ENCODE peak calls at places on chromosomes 16 and 17, in six cellular contexts. S is right cardiac atrium; G is activated CD8-positive, alpha-beta T cell treated with anti-CD3 and anti-CD28 coated beads for 36 hours; L is activated CD8-positive, alpha-beta memory T cell treated with anti-CD3 and anti-CD28 coated beads, Interleukin-2, amount 10 ng/mL, durations not matched to agents 7 days and 5 days; Y is left cardiac atrium; E is GM12878. F is an unnamed sample.

GRCh38 chr17:57086069-57086930 is 1.3 kb downstream of the AKAP1 start:
- ATAC-seq in L (no peak), G (no peak), E (peak; percentile 18), Y (peak; percentile 11), S (peak; percentile 16), F (no peak)

GRCh38 chr17:63526861-63527260 is 3.7 kb downstream of the KCNH6 start:
- ATAC-seq in G (no peak), L (no peak), S (no peak), Y (no peak), E (no peak), F (no peak)

GRCh38 chr16:67942200-67942509 is 1.8 kb downstream of the LCAT start:
- ATAC-seq in E (peak; percentile 93), L (peak; percentile 60), S (peak; percentile 11), Y (peak; percentile 5), G (peak; percentile 66), F (no peak)

GRCh38 chr17:16106161-16106891 is 106.7 kb downstream of the TTC19 start:
- ATAC-seq in Y (peak; percentile 76), E (no peak), S (peak; percentile 46), G (no peak), L (no peak), F (peak; percentile 84)

GRCh38 chr17:9324864-9325263 is 250.8 kb downstream of the STX8 start:
- ATAC-seq in Y (no peak), G (no peak), L (no peak), E (no peak), S (no peak), F (peak; percentile 50)

GRCh38 chr16:48114410-48114809 is 41.4 kb downstream of the ABCC12 start:
- ATAC-seq in Y (no peak), G (no peak), L (no peak), E (no peak), S (no peak), F (no peak)

GRCh38 chr16:49453983-49454382 is 80.4 kb downstream of the C16orf78 start:
- ATAC-seq in G (no peak), S (no peak), E (no peak), Y (no peak), L (no peak), F (no peak)

GRCh38 chr16:22018559-22018958 is 10.6 kb downstream of the MOSMO start:
- ATAC-seq in S (no peak), Y (no peak), G (no peak), E (no peak), L (no peak), F (no peak)

GRCh38 chr17:48497103-48497502 is 33.7 kb downstream of the HOXB1 start:
- ATAC-seq in Y (no peak), G (no peak), E (no peak), S (no peak), L (no peak), F (no peak)

GRCh38 chr17:75109047-75109406 is 742 bp upstream of the ARMC7 start:
- ATAC-seq in L (peak; percentile 2), G (peak; percentile 15), Y (no peak), S (no peak), E (peak; percentile 3), F (no peak)

GRCh38 chr17:78378225-78379133 is at the start of gene PGS1:
- ATAC-seq in S (peak; percentile 88), Y (peak; percentile 86), G (peak; percentile 40), L (peak; percentile 67), E (peak; percentile 71), F (peak; percentile 78)

GRCh38 chr16:89193021-89193575 is 7.2 kb downstream of the SLC22A31 start:
- ATAC-seq in S (peak; percentile 65), L (peak; percentile 31), G (peak; percentile 82), E (peak; percentile 11), Y (peak; percentile 75), F (peak; percentile 55)

GRCh38 chr17:7007143-7007542 is 5.3 kb upstream of the RNASEK start:
- ATAC-seq in E (peak; percentile 54), G (no peak), L (no peak), S (no peak), Y (no peak), F (no peak)

GRCh38 chr16:13945734-13946490 is 26.0 kb downstream of the ERCC4 start:
- ATAC-seq in L (no peak), Y (no peak), S (no peak), E (no peak), G (no peak), F (no peak)